ENCODE peak calls at places on chromosomes 13 and 19, in four cellular contexts. K, W, S and F are unnamed samples.

GRCh38 chr19:33374406-33374703 is 846 bp downstream of the CEBPG start:
- DNase-seq in K (peak; percentile 35), W (no peak), S (no peak), F (no peak)

GRCh38 chr19:48858984-48859710 is 9.3 kb downstream of the PLEKHA4 start:
- DNase-seq in W (no peak), K (peak; percentile 45), S (no peak), F (no peak)

GRCh38 chr13:104281910-104282309 is 1215.7 kb upstream of the SLC10A2 start:
- DNase-seq in S (no peak), W (peak; percentile 29), K (no peak), F (no peak)

GRCh38 chr13:109207618-109208017 is 578.2 kb downstream of the MYO16 start:
- DNase-seq in S (no peak), W (no peak), K (peak; percentile 32), F (no peak)

GRCh38 chr13:72125561-72125960 is 258.6 kb upstream of the DACH1 start:
- DNase-seq in W (no peak), K (no peak), S (no peak), F (no peak)

GRCh38 chr19:45485301-45486077 is 11.4 kb downstream of the RTN2 start:
- DNase-seq in S (peak; percentile 98), W (peak; percentile 96), K (peak; percentile 91), F (no peak)

GRCh38 chr13:80214521-80214941 is 126.4 kb downstream of the SPRY2 start:
- DNase-seq in K (no peak), W (no peak), S (no peak), F (no peak)

GRCh38 chr13:24916464-24916863 is 152.5 kb downstream of the RNF17 start:
- DNase-seq in K (no peak), W (no peak), S (no peak), F (no peak)

GRCh38 chr13:94128430-94128829 is 351.1 kb downstream of the DCT start:
- DNase-seq in W (peak; percentile 54), K (no peak), S (peak; percentile 7), F (no peak)

GRCh38 chr13:99758465-99759162 is 213.0 kb downstream of the ZIC5 start:
- DNase-seq in S (no peak), K (no peak), W (no peak), F (no peak)

GRCh38 chr13:99759163-99759552 is 212.4 kb downstream of the ZIC5 start:
- DNase-seq in W (no peak), S (no peak), K (no peak), F (no peak)

GRCh38 chr13:99757756-99758464 is 213.7 kb downstream of the ZIC5 start:
- DNase-seq in K (no peak), W (no peak), S (no peak), F (no peak)

GRCh38 chr13:99752373-99752772 is 219.2 kb downstream of the ZIC5 start:
- DNase-seq in W (no peak), K (no peak), S (no peak), F (no peak)

GRCh38 chr13:99756281-99756680 is 215.3 kb downstream of the ZIC5 start:
- DNase-seq in K (no peak), S (no peak), W (no peak), F (no peak)
- H3K4me3 ChIP-seq in K (no peak overlapping the region), S (no peak overlapping the region), W (no peak overlapping the region), F (no peak overlapping the region)

DNA sequence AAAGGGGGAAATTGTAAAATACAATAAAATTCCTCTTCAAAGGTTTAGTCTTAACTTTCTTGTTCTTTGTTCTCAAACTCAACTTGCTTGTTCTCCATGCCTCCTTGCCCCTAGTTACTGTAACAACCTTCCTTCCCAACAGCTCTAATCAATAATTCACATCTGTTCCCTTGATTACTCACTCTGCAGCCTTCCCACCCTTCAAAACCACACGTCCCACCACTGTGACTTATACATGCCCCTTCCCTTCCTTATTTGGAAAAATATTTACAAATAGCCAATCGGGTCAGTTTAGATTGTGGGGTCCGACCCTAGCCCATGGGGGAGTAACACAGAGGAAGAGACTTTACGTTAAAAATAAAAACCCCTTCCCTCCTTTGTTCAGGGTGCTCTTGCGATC is 622 bp upstream of the ZNF93 start:
- DNase-seq in K (peak; percentile 87), S (no peak), W (peak; percentile 40), F (peak; percentile 17)
- H3K4me3 ChIP-seq in K (peak overlapping the region; percentile 91), S (peak overlapping the region; percentile 81), W (peak overlapping the region; percentile 69), F (peak overlapping the region; percentile 62)

DNA sequence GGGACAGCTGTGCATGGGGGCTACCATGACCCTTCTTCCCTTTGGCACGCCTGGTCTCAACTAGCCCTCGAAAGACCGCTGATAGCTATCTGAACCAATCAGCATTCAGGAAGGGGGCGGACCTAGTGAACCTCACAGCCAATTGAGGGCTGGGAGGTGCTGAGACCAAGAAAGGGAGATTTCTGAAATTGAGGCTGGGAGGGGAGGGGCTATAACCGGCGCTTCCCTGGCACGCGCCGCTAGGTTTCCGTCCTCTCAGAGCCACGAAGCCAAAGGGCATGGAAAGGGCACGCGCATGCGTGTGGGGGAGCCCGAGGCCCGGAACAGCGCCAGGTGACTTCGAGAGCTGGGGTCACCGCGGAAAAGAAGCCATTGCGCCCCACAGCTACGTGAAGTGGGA is 4.2 kb upstream of the PAFAH1B3 start:
- DNase-seq in K (no peak), S (no peak), W (no peak), F (no peak)
- H3K4me3 ChIP-seq in K (no peak overlapping the region), S (no peak overlapping the region), W (no peak overlapping the region), F (no peak overlapping the region)

GRCh38 chr19:58060231-58060630 is 1.1 kb downstream of the ZNF135 start:
- DNase-seq in S (no peak), W (no peak), K (no peak), F (no peak)

GRCh38 chr19:58059003-58059671 is at the start of gene ZNF135:
- DNase-seq in S (peak; percentile 88), K (no peak), W (peak; percentile 84), F (peak; percentile 35)

GRCh38 chr19:58056861-58057260 is 2.2 kb upstream of the ZNF135 start:
- DNase-seq in W (no peak), S (no peak), K (no peak), F (no peak)

GRCh38 chr19:58058428-58058827 is 654 bp upstream of the ZNF135 start:
- DNase-seq in S (no peak), K (no peak), W (no peak), F (no peak)

DNA sequence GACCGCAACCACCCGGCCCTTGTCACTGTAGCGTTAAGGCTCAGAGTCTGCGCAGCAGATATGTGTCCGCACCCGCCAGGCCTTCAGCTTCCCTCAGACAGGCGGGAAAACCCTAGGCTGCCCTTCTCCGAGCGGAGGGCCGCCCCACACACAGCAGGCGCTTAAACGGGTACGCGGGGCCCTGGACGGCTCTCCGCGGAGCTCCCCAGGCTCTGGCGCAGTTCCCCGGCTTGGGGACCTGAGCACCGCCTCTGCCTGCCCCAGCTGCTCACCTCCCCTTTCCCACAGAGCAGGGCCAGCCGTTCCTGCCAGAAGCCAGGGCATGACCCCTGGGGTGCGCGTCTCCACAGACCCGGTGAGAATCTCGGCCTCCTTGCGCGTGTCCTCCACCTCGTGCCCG is 599 bp downstream of the ZNF135 start:
- DNase-seq in S (peak; percentile 22), W (no peak), K (no peak), F (no peak)
- H3K4me3 ChIP-seq in S (peak overlapping the region; percentile 82), W (peak overlapping the region; percentile 51), K (no peak overlapping the region), F (peak overlapping the region; percentile 60)

DNA sequence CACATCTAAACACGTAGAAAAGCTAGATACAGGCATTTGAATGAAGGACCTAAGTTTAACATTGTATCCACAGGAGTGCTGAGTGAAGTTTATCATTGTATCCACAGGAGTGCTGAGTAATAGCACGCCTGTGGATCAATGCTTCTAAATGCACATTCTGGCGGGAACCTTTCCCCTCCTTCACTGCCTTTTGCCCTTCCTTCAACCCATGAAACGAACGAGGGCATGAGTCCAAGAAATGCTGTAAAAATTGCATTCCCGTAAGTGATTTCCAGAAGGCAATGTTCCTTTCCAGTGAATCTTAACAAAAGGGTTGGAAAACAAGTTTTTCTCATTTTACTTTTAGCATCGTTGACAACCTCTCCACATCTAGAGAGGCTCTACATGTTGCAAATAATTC is 88.1 kb downstream of the ZDHHC20 start:
- DNase-seq in K (no peak), S (no peak), W (peak; percentile 57), F (no peak)
- H3K4me3 ChIP-seq in K (no peak overlapping the region), S (no peak overlapping the region), W (no peak overlapping the region), F (no peak overlapping the region)

DNA sequence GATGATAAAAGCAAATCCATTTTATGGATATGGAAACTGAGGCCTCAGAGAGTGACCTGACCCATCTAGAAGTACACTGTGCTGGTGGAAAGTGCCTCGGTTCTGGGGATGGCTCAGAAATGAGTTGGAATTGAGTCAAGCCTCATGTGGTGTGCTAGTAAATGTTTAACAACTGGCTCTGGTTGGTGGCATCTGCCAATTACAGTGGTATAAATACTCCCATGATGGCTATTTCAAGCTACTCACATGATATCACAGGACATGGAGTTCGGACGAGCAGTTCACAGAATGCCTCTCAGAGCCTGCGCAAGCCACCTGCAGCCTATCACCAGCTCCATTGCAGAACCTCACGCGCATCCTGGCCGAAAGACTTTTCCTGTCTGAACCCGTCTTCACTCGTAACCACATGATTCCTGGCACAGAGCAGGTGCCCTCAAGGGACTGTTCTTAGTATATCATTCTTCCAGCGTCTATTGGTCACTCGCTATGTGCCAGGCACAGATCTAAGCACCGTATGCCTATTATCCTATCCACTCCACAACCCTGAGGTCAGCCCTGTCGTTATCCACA is 9.1 kb downstream of the TMEM150B start:
- DNase-seq in K (no peak), W (no peak), S (no peak), F (no peak)
- H3K4me3 ChIP-seq in K (no peak overlapping the region), W (no peak overlapping the region), S (no peak overlapping the region), F (no peak overlapping the region)

GRCh38 chr13:75705395-75705794 is 69.3 kb downstream of the LMO7 start:
- DNase-seq in K (no peak), W (peak; percentile 65), S (no peak), F (peak; percentile 44)

GRCh38 chr13:75704194-75704941 is 68.2 kb downstream of the LMO7 start:
- DNase-seq in W (peak; percentile 51), S (no peak), K (no peak), F (no peak)

GRCh38 chr13:75704942-75705320 is 68.8 kb downstream of the LMO7 start:
- DNase-seq in W (peak; percentile 21), S (no peak), K (no peak), F (no peak)

GRCh38 chr13:75703768-75704167 is 67.6 kb downstream of the LMO7 start:
- DNase-seq in W (no peak), K (no peak), S (no peak), F (no peak)

DNA sequence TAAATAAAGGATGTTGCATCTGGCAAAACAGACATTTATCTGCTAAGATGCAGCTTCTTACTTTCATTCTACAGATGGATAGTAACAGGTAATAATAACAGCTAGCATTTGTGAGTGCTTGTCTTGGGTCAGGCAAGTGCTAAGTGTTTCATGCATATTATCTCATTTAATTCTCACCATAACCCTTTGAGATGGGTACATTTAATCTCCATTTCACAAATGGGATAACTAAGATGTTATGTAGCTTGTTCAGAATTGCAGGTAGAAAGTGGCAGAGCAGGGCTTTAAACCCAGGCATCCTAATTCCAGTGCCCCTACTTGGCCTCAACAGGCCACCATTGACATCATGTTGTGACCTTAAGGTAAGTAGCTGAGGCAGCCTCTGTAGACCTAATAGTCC is 69.8 kb downstream of the LMO7 start:
- DNase-seq in W (no peak), K (no peak), S (no peak), F (no peak)
- H3K4me3 ChIP-seq in W (no peak overlapping the region), K (no peak overlapping the region), S (no peak overlapping the region), F (no peak overlapping the region)